ENCODE peak calls at places on chromosomes 5 and 9, in five cellular contexts. U is renal cortical epithelial cell; A is NCI-H2029 treated with DMSO at 0.1 percent for 48 hours; H is stimulated activated CD8-positive, alpha-beta memory T cell treated with anti-CD3 and anti-CD28 coated beads, Interleukin-4, amount 100 ng/mL, for 48 hours; D is anterior cingulate cortex. M is an unnamed sample.
A peak's percentile ranks its signal among the peaks of the same experiment; 100 is the strongest.

GRCh38 chr5:95923918-95924559 is 37.6 kb downstream of the ELL2 start:
- DNase-seq in H (no peak), A (no peak), U (no peak), D (no peak), M (no peak)

GRCh38 chr9:127537792-127538191 is 74.3 kb upstream of the STXBP1 start:
- DNase-seq in U (no peak), A (no peak), H (no peak), D (no peak), M (no peak)

GRCh38 chr5:6598351-6598900 is 34.4 kb downstream of the NSUN2 start:
- DNase-seq in U (no peak), D (no peak), H (no peak), A (no peak), M (no peak)

GRCh38 chr5:150734579-150735384 is 24.0 kb downstream of the DCTN4 start:
- DNase-seq in A (no peak), U (no peak), H (peak; percentile 46), D (no peak), M (no peak)

GRCh38 chr9:131394464-131395026 is 659 bp downstream of the PRRC2B start:
- DNase-seq in H (peak; percentile 62), D (no peak), A (no peak), U (no peak), M (no peak)

GRCh38 chr5:34001231-34001935 is 6.5 kb downstream of the AMACR start:
- DNase-seq in U (peak; percentile 91), D (peak; percentile 33), H (no peak), A (peak; percentile 98), M (peak; percentile 66)

GRCh38 chr9:134663084-134663483 is 21.5 kb downstream of the COL5A1 start:
- DNase-seq in D (no peak), H (no peak), A (no peak), U (no peak), M (no peak)

GRCh38 chr9:131649646-131650045 is 90.2 kb downstream of the RAPGEF1 start:
- DNase-seq in A (no peak), D (no peak), H (no peak), U (no peak), M (no peak)

GRCh38 chr5:43296835-43297234 is 16.4 kb downstream of the HMGCS1 start:
- DNase-seq in A (no peak), U (no peak), H (no peak), D (no peak), M (no peak)

GRCh38 chr5:82806513-82806912 is 270.7 kb downstream of the TMEM167A start:
- DNase-seq in D (no peak), U (no peak), H (no peak), A (no peak), M (no peak)

GRCh38 chr5:14452685-14453084 is 128.9 kb upstream of the OTULINL start:
- DNase-seq in D (no peak), U (no peak), H (no peak), A (no peak), M (no peak)

GRCh38 chr5:121691478-121691877 is 160.2 kb upstream of the FTMT start:
- DNase-seq in U (peak; percentile 36), A (no peak), H (no peak), D (no peak), M (peak; percentile 29)

GRCh38 chr5:75021800-75022199 is 30.6 kb downstream of the GCNT4 start:
- DNase-seq in D (no peak), U (no peak), A (no peak), H (no peak), M (no peak)

GRCh38 chr5:127702913-127703575 is at the start of gene CCDC192:
- DNase-seq in A (no peak), H (no peak), U (peak; percentile 15), D (no peak), M (no peak)

GRCh38 chr9:17793713-17794622 is 215.1 kb downstream of the SH3GL2 start:
- DNase-seq in A (no peak), D (no peak), H (no peak), U (no peak), M (peak; percentile 39)

GRCh38 chr5:157912621-157913325 is 53.8 kb upstream of the CLINT1 start:
- DNase-seq in U (peak; percentile 51), D (no peak), H (no peak), A (peak; percentile 95), M (no peak)

GRCh38 chr9:133064241-133065069 is 2.7 kb downstream of the CEL start:
- DNase-seq in U (no peak), D (no peak), H (no peak), A (no peak), M (no peak)

GRCh38 chr9:2053883-2054845 is 39.0 kb downstream of the SMARCA2 start:
- DNase-seq in H (peak; percentile 69), U (peak; percentile 98), D (no peak), A (no peak), M (peak; percentile 91)

GRCh38 chr9:16112116-16112515 is 559.3 kb downstream of the CCDC171 start:
- DNase-seq in A (no peak), D (no peak), H (no peak), U (no peak), M (no peak)

GRCh38 chr5:56737918-56738606 is 77.3 kb upstream of the MAP3K1 start:
- DNase-seq in D (no peak), U (no peak), A (no peak), H (no peak), M (no peak)

GRCh38 chr5:79025054-79025465 is 40.0 kb upstream of the ARSB start:
- DNase-seq in H (peak; percentile 76), D (no peak), A (peak; percentile 43), U (peak; percentile 54), M (peak; percentile 49)

GRCh38 chr5:35129921-35130485 is 82.3 kb upstream of the AGXT2 start:
- DNase-seq in H (peak; percentile 62), U (peak; percentile 96), A (no peak), D (no peak), M (peak; percentile 98)

GRCh38 chr5:35153375-35153932 is 76.8 kb downstream of the PRLR start:
- DNase-seq in A (no peak), D (no peak), H (no peak), U (no peak), M (no peak)

GRCh38 chr5:74546796-74547195 is 93.7 kb downstream of the ENC1 start:
- DNase-seq in H (no peak), D (no peak), U (peak; percentile 45), A (no peak), M (peak; percentile 59)

GRCh38 chr5:168525856-168526255 is 3.2 kb upstream of the FBLL1 start:
- DNase-seq in D (no peak), U (no peak), A (no peak), H (no peak), M (no peak)

GRCh38 chr5:92222449-92222848 is 839.3 kb upstream of the ARRDC3 start:
- DNase-seq in A (no peak), H (no peak), U (no peak), D (no peak), M (peak; percentile 10)

GRCh38 chr9:76180541-76180940 is 213.7 kb downstream of the RFK start:
- DNase-seq in D (no peak), U (peak; percentile 48), H (no peak), A (peak; percentile 73), M (peak; percentile 59)

M was measured in M059J.